ENCODE peak calls at places on chromosomes 16 and 17, in seven cellular contexts. T, A, N, L, D, V and Q are unnamed samples.

GRCh38 chr17:17445925-17446665 is 30.7 kb upstream of the MED9 start:
- ATAC-seq in D (no peak), T (no peak), V (no peak), A (no peak), L (peak), N (no peak), Q (no peak)

GRCh38 chr17:44012391-44012790 is 2.4 kb downstream of the TMEM101 start:
- ATAC-seq in V (no peak), A (no peak), D (no peak), T (no peak), L (no peak), N (no peak), Q (no peak)

GRCh38 chr17:4807534-4808377 is 804 bp downstream of the PLD2 start:
- ATAC-seq in T (no peak), V (peak), N (no peak), L (peak), D (no peak), A (no peak), Q (no peak)

GRCh38 chr16:17565605-17566004 is 94.8 kb upstream of the XYLT1 start:
- ATAC-seq in N (no peak), T (no peak), L (no peak), V (no peak), A (no peak), D (no peak), Q (no peak)

GRCh38 chr16:86052115-86052670 is 153.2 kb downstream of the IRF8 start:
- ATAC-seq in A (no peak), L (no peak), V (no peak), N (no peak), T (no peak), D (no peak), Q (no peak)

GRCh38 chr16:52309761-52310416 is 237.1 kb downstream of the TOX3 start:
- ATAC-seq in V (no peak), L (no peak), A (peak), N (no peak), D (peak), T (no peak), Q (no peak)

GRCh38 chr16:81838794-81839193 is 59.7 kb downstream of the PLCG2 start:
- ATAC-seq in V (no peak), N (no peak), L (no peak), A (no peak), T (no peak), D (no peak), Q (no peak)

GRCh38 chr16:30494709-30495108 is 22.2 kb downstream of the ITGAL start:
- ATAC-seq in N (no peak), A (no peak), L (no peak), D (no peak), T (no peak), V (no peak), Q (no peak)

GRCh38 chr17:42679001-42679491 is 2.3 kb upstream of the PLEKHH3 start:
- ATAC-seq in N (peak), L (no peak), T (peak), A (peak), D (peak), V (no peak), Q (peak)

GRCh38 chr16:88938119-88938932 is 38.7 kb downstream of the CBFA2T3 start:
- ATAC-seq in D (no peak), N (no peak), A (peak), L (no peak), T (no peak), V (peak), Q (no peak)

GRCh38 chr17:81473019-81473418 is 39.6 kb downstream of the ACTG1 start:
- ATAC-seq in A (no peak), T (no peak), V (no peak), N (no peak), D (no peak), L (no peak), Q (no peak)

GRCh38 chr16:67525176-67525860 is 3.3 kb upstream of the RIPOR1 start:
- ATAC-seq in L (no peak), V (no peak), D (no peak), N (no peak), T (no peak), A (no peak), Q (no peak)

GRCh38 chr17:42845918-42846593 is 1.7 kb downstream of the AOC2 start:
- ATAC-seq in D (peak), A (peak), L (peak), N (no peak), V (peak), T (no peak), Q (peak)

GRCh38 chr16:56255904-56256303 is 64.6 kb downstream of the GNAO1 start:
- ATAC-seq in A (no peak), D (no peak), V (no peak), T (no peak), L (no peak), N (no peak), Q (no peak)

GRCh38 chr16:88069397-88070168 is 118.3 kb downstream of the BANP start:
- ATAC-seq in A (peak), D (no peak), T (no peak), V (no peak), N (no peak), L (no peak), Q (no peak)

GRCh38 chr17:48051706-48052486 is 3.7 kb downstream of the NFE2L1 start:
- ATAC-seq in V (no peak), L (peak), D (no peak), N (no peak), T (no peak), A (no peak), Q (no peak)

GRCh38 chr17:50564916-50565315 is 4.4 kb downstream of the CACNA1G start:
- ATAC-seq in T (no peak), L (peak), D (no peak), A (no peak), N (no peak), V (peak), Q (no peak)